ENCODE peak calls at places on chromosomes 7 and 10, in seven cellular contexts. U, H, X, Y, T, D and R are unnamed samples.

GRCh38 chr10:96606216-96606615 is 19.4 kb upstream of the TM9SF3 start:
- DNase-seq in U (no peak), H (peak; percentile 17), X (no peak), Y (no peak), T (no peak), D (no peak), R (no peak)

GRCh38 chr10:71974489-71975011 is 10.4 kb downstream of the CHST3 start:
- DNase-seq in U (no peak), H (peak; percentile 27), X (no peak), Y (no peak), T (no peak), D (no peak), R (peak; percentile 70)

GRCh38 chr10:111103196-111103595 is 26.4 kb downstream of the ADRA2A start:
- DNase-seq in U (no peak), H (no peak), X (no peak), Y (no peak), T (no peak), D (no peak), R (no peak)

GRCh38 chr10:104906112-104906511 is 265.0 kb downstream of the SORCS3 start:
- DNase-seq in U (no peak), H (no peak), X (no peak), Y (no peak), T (no peak), D (no peak), R (no peak)

GRCh38 chr7:112573302-112574039 is 92.7 kb downstream of the LSMEM1 start:
- DNase-seq in U (no peak), H (no peak), X (no peak), Y (no peak), T (no peak), D (peak; percentile 34), R (no peak)

GRCh38 chr7:155287229-155287935 is 10.3 kb upstream of the INSIG1 start:
- DNase-seq in U (no peak), H (no peak), X (no peak), Y (no peak), T (no peak), D (no peak), R (no peak)

GRCh38 chr7:151415375-151416112 is 5.7 kb upstream of the WDR86 start:
- DNase-seq in U (no peak), H (peak; percentile 91), X (no peak), Y (no peak), T (no peak), D (no peak), R (no peak)

GRCh38 chr10:91974960-91975359 is 51.4 kb downstream of the BTAF1 start:
- DNase-seq in U (no peak), H (peak; percentile 58), X (no peak), Y (no peak), T (no peak), D (no peak), R (no peak)

GRCh38 chr10:11931038-11931437 is 107.9 kb downstream of the PROSER2 start:
- DNase-seq in U (no peak), H (no peak), X (no peak), Y (no peak), T (no peak), D (no peak), R (no peak)

GRCh38 chr7:14835399-14835798 is 67.2 kb downstream of the DGKB start:
- DNase-seq in U (no peak), H (no peak), X (no peak), Y (no peak), T (no peak), D (peak; percentile 55), R (no peak)

GRCh38 chr10:14560274-14560673 is 214.4 kb downstream of the FAM107B start:
- DNase-seq in U (no peak), H (peak; percentile 25), X (no peak), Y (peak; percentile 60), T (no peak), D (peak; percentile 77), R (no peak)

GRCh38 chr7:134691820-134692705 is 45.4 kb downstream of the BPGM start:
- DNase-seq in U (no peak), H (peak; percentile 85), X (no peak), Y (no peak), T (peak; percentile 69), D (peak; percentile 26), R (no peak)

GRCh38 chr7:130942211-130942964 is 208.4 kb upstream of the KLF14 start:
- DNase-seq in U (no peak), H (peak; percentile 43), X (no peak), Y (peak; percentile 48), T (no peak), D (no peak), R (no peak)

GRCh38 chr10:48501806-48502771 is 102.8 kb downstream of the ARHGAP22 start:
- DNase-seq in U (no peak), H (no peak), X (no peak), Y (peak; percentile 14), T (no peak), D (no peak), R (no peak)

GRCh38 chr7:72038022-72038732 is 374.0 kb downstream of the CALN1 start:
- DNase-seq in U (no peak), H (no peak), X (no peak), Y (no peak), T (no peak), D (no peak), R (no peak)

GRCh38 chr7:80637911-80638765 is at the start of gene CD36:
- DNase-seq in U (no peak), H (no peak), X (no peak), Y (no peak), T (no peak), D (no peak), R (peak; percentile 4)

GRCh38 chr10:24718031-24718855 is 5.4 kb downstream of the ARHGAP21 start:
- DNase-seq in U (no peak), H (peak; percentile 79), X (no peak), Y (no peak), T (no peak), D (no peak), R (no peak)

GRCh38 chr10:52390388-52390787 is 76.3 kb downstream of the DKK1 start:
- DNase-seq in U (no peak), H (peak; percentile 43), X (no peak), Y (no peak), T (no peak), D (no peak), R (no peak)

GRCh38 chr7:78558571-78558970 is 760.0 kb downstream of the PHTF2 start:
- DNase-seq in U (no peak), H (no peak), X (no peak), Y (no peak), T (no peak), D (no peak), R (no peak)

GRCh38 chr10:100827819-100828743 is 82.7 kb downstream of the PAX2 start:
- DNase-seq in U (peak; percentile 91), H (no peak), X (peak; percentile 50), Y (peak; percentile 55), T (no peak), D (peak; percentile 24), R (peak; percentile 83)

DNA sequence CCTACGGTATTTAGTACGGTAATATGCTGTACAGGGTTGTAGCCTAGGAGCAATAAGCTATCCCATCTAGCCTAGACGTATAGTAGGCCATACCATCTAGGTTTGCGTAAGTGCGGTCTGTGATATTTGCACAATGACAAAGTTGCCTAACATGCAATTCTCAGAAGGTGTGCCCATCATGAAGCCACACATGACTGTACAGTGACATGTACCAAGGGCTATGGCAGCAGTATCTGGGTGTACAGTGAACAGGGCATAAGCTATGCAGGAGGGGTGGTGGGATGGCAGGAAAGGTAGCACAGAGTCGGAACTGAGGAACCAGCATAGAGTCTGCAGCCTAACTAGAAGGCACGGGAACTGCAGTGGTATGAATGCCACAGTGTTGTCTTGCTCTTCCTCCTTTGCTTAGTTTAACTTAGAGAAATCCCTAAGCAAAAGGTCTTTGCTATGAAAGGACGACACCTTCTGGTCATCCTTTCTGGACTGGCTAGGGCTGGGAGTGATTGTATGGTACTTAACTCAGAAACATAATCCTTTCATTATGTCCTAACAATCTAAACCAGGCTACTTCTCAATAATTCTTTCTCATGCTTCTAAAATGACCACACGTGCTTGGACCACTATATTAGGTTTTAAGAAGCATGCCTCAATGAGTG is 93.5 kb downstream of the DYNC1I1 start:
- DNase-seq in U (no peak), H (peak; percentile 41), X (no peak), Y (no peak), T (no peak), D (no peak), R (no peak)
- TF ChIP-seq CTCF in U (peak; percentile 43), H (peak; percentile 30), X (peak; percentile 52), Y (no peak), T (no peak), D (no peak), R (no peak)

DNA sequence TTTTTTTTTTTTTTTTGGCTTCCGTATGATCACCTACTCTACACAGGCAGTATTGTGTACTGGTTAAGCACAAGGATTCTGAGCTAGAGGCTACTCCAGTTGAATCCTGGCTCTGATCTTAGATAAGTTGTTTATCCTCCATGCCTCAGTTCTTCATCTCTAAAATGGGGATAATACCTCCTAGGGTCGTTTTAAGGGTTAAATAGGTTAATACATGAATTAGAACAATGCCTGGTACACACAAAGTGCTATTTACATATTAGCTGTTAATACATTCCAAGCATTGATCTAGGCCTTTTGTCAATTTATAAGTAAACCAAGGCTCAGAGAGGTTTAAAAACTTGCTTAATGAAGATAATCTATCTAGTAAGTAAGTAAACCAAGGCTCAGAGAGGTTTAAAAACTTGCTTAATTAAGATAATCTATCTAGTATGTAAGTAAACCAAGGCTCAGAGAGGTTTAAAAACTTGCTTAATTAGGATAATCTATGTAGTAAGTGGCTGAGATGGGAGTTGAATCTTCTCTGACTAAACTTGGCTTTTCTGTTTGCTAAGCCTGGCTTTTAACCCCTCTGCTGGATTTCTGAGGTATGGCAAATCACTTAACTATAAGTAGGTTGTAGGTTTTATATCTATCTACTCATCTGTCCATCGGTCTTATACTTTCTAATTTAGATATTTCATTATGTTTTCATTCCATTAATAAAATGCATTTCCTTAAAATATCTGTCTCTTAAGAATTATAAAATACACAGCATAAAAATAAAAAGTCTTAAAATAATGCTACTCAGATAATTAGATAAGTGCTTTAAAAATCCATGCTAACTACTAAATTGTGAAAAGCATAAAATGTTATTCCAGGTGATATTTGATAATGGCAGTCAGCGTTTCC is 59.2 kb downstream of the ST7 start:
- DNase-seq in U (peak; percentile 48), H (peak; percentile 53), X (no peak), Y (no peak), T (no peak), D (peak; percentile 62), R (no peak)
- TF ChIP-seq CTCF in U (peak; percentile 71), H (peak; percentile 46), X (peak; percentile 56), Y (no peak), T (no peak), D (peak; percentile 52), R (no peak)

GRCh38 chr7:21767300-21767900 is 178.3 kb downstream of the CDCA7L start:
- DNase-seq in U (peak; percentile 44), H (peak; percentile 61), X (peak; percentile 27), Y (peak; percentile 50), T (no peak), D (peak; percentile 77), R (peak; percentile 42)
- TF ChIP-seq CTCF in U (peak; percentile 71), H (peak; percentile 39), X (peak; percentile 79), Y (peak; percentile 17), T (no peak), D (peak; percentile 71), R (peak; percentile 56)

DNA sequence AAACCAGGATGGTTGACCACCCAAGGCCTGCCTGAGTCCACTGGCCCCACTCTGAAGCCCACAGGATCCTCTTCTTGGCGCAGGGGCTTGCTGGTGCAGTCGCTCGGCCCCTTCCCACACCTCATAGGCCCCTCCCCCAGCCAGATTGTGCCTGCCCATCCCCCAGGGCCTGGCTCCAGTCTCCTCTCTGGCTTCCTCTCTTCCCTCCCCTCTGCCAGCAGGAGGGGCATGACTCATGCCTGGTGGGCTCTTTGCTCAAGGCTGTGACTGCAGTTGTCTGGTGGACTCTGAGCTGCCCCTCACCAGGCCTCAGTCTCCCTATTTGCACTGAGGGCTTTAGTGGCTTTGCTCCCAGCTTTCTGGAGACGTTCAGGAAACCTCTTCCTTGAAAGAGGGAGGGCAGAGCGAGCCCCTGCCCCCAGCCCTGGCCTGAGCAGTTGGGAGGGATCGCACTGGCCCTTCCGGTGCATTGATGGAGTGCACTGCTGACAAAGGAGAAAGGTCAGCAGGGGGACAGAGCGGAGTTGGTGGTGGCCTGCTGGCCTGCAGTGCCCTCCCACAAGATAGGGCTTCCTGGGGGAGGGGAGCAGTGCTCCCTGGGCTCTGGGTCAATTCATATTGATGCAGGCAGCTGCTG is 60.7 kb downstream of the ZMIZ1 start:
- DNase-seq in U (peak; percentile 86), H (peak; percentile 59), X (peak; percentile 70), Y (no peak), T (peak; percentile 74), D (peak; percentile 85), R (no peak)
- TF ChIP-seq CTCF in U (peak; percentile 14), H (no peak), X (no peak), Y (no peak), T (no peak), D (no peak), R (no peak)